ENCODE peak calls at places on chromosomes 4 and X, in seven cellular contexts. M is HCT116, R is sigmoid colon, Z is endothelial cell of umbilical vein, C is breast epithelium, W is GM23338, V is SK-N-SH. N is an unnamed sample. For H3K4me1 and H3K36me3, the result is how much of the 10 kb centered on the place peaks cover.

GRCh38 chr4:19961092-19961491 is 290.6 kb upstream of the SLIT2 start:
- DNase-seq in M (no peak), R (no peak), Z (no peak), C (no peak), W (no peak), V (no peak), N (no peak)

GRCh38 chrX:31301203-31301602 is 229.4 kb upstream of the FTHL17 start:
- DNase-seq in M (no peak), R (no peak), Z (no peak), C (no peak), W (no peak), V (no peak), N (no peak)

GRCh38 chr4:125317526-125317880 is 2.7 kb downstream of the FAT4 start:
- DNase-seq in M (no peak), R (peak), Z (no peak), C (no peak), W (peak), V (peak), N (no peak)

GRCh38 chr4:152479428-152480026 is 56.4 kb downstream of the FBXW7 start:
- DNase-seq in M (no peak), R (no peak), Z (peak), C (no peak), W (no peak), V (no peak), N (no peak)

GRCh38 chr4:106690487-106690886 is 321.9 kb upstream of the GIMD1 start:
- DNase-seq in M (no peak), R (no peak), Z (peak), C (no peak), W (no peak), V (no peak), N (no peak)

GRCh38 chr4:154491731-154492249 is at the start of gene DCHS2:
- DNase-seq in M (no peak), R (peak), Z (no peak), C (no peak), W (peak), V (peak), N (no peak)

GRCh38 chrX:72131317-72132294 is at the start of gene RTL5:
- DNase-seq in M (peak), R (peak), Z (peak), C (peak), W (peak), V (peak), N (peak)

GRCh38 chr4:36235306-36235705 is 9.0 kb downstream of the ARAP2 start:
- DNase-seq in M (no peak), R (no peak), Z (no peak), C (no peak), W (peak), V (no peak), N (no peak)

GRCh38 chr4:94595880-94596483 is 144.2 kb downstream of the PDLIM5 start:
- DNase-seq in M (peak), R (no peak), Z (peak), C (no peak), W (peak), V (peak), N (no peak)

DNA sequence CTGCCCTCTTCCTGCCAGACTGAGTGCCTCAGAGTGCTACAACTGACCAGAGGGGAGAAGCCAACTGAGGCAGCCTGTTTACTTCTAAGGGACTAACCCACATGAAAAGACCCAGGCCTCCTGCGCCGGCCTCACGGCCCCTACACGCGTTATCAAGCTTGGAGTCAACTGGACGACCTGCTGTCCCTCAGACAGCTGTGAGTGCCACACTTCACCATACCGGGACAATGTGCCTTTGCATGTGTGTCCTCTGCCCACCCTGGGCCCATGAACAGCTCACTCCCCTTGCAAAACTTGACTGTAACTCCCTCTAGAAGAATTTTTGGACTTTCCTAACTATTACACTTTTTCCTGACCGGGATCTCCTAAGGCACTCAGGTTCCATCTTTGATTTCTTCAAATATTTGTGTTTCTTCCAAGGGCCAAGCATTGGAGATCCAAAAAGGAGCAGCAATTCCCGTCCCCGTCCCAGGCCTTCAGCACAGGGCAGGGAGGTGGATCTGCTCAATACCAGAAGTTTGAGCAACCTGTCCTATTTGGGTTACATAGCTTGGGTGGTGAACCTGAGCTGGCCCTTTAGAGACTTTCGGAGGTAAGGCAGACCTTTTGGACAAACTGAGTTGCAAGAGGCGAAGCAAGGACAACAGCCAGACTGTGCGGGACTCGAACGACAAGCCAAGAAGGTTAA is 1.7 kb downstream of the NOP14 start:
- DNase-seq in M (no peak), R (no peak), Z (no peak), C (no peak), W (peak), V (peak), N (peak)
- TF ChIP-seq POLR2AphosphoS5 in M (no peak), R (no peak), Z (no peak), C (no peak), W (no peak), V (no peak), N (no peak)

DNA sequence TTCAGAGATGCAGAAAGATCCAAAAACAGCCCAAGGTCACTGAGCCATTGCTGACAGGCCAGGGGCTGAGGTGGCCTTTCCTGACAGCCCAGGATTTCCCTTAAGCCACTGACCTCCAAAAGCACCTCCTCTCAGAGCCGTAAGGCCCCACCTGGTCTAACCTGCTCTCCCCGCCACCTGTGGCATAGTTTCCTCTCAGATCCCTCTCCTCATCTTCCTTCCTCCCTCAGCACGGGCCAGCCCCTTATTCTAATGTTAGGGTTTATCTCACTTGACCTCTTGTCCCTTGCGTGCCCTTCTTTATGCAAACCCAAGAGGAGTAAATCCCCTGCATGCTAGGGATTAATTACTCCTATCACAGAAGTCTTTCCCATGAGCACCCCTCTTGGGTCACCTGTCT is 113.0 kb downstream of the RBM47 start:
- DNase-seq in M (no peak), R (no peak), Z (no peak), C (no peak), W (peak), V (no peak), N (no peak)
- H3K4me1 ChIP-seq in M (under half), R (under half), Z (under half), C (under half), W (half or more), V (under half), N (under half)

DNA sequence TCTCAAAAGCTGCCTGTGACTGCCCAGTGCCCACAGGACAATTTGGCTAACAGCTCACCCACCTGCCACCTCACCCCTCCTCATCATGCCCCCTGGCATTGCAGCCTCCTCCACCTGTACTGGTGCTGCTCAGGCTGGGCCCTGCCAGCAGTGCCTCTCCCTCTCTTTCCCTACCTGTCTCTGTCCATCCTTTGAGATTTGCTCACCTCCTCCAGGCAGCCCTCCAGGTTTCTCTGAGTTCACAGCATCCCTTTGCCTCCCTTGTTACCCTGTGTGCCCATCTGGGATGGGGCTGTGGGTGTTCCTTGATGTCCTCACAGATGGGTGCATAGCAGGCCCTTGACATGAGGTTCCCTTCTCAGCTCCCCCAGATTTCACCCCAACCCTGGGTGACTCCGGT is 224.9 kb downstream of the AFAP1 start:
- DNase-seq in M (no peak), R (no peak), Z (no peak), C (no peak), W (no peak), V (no peak), N (no peak)
- H3K36me3 ChIP-seq in M (under half), R (under half), Z (under half), C (under half), W (under half), V (under half), N (under half)

GRCh38 chrX:153934473-153935325 is at the start of gene NAA10:
- DNase-seq in M (no peak), R (peak), Z (peak), C (peak), W (peak), V (peak), N (peak)
- TF ChIP-seq POLR2AphosphoS5 in M (peak), R (peak), Z (peak), C (no peak), W (no peak), V (peak), N (no peak)

GRCh38 chr4:147790412-147790811 is 58.5 kb downstream of the ARHGAP10 start:
- DNase-seq in M (no peak), R (no peak), Z (no peak), C (no peak), W (no peak), V (no peak), N (no peak)
- H3K4me1 ChIP-seq in M (under half), R (half or more), Z (under half), C (under half), W (under half), V (under half), N (under half)

GRCh38 chr4:7781361-7781760 is 158.3 kb downstream of the AFAP1 start:
- DNase-seq in M (no peak), R (peak), Z (peak), C (peak), W (no peak), V (no peak), N (no peak)

GRCh38 chr4:7780751-7781348 is 158.8 kb downstream of the AFAP1 start:
- DNase-seq in M (no peak), R (no peak), Z (no peak), C (no peak), W (no peak), V (no peak), N (no peak)

GRCh38 chr4:7782783-7783182 is 156.9 kb downstream of the AFAP1 start:
- DNase-seq in M (no peak), R (no peak), Z (no peak), C (no peak), W (no peak), V (no peak), N (no peak)

GRCh38 chr4:7783560-7783959 is 156.1 kb downstream of the AFAP1 start:
- DNase-seq in M (no peak), R (peak), Z (no peak), C (peak), W (no peak), V (no peak), N (no peak)

DNA sequence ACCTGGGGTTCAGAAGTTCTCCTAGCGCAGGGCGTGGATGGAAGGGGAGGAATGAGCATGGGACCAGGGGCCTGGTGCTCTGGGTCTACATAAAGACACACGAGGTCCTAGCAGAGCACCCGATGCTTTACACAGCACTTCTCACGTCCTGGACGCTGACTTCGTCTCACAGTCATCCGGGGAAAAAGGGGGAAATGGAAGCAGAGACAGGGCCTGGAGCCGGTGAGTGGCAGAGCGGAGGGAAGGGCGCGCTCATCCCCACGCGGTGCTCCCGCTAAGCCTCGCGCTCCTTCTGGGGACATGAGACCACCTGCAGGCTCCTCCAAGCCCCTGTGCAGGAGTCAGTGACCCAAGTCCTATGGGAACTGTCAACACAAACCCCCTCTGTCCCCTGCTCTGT is 157.7 kb downstream of the AFAP1 start:
- DNase-seq in M (no peak), R (peak), Z (peak), C (peak), W (no peak), V (no peak), N (no peak)
- H3K36me3 ChIP-seq in M (under half), R (under half), Z (half or more), C (under half), W (under half), V (half or more), N (under half)